ENCODE peak calls at places on chromosomes 7 and 10, in eight cellular contexts. F, Y, K, D, P, O, R and Z are unnamed samples.

GRCh38 chr10:71243756-71244637 is 31.6 kb downstream of the UNC5B start:
- DNase-seq in F (peak; percentile 58), Y (no peak), K (no peak), D (no peak), P (no peak), O (no peak), R (no peak), Z (peak; percentile 62)

GRCh38 chr10:63614371-63614891 is 93.2 kb downstream of the REEP3 start:
- DNase-seq in F (peak; percentile 48), Y (no peak), K (peak; percentile 14), D (no peak), P (no peak), O (peak; percentile 61), R (peak; percentile 61), Z (no peak)

GRCh38 chr7:135770139-135770710 is 21.6 kb upstream of the FAM180A start:
- DNase-seq in F (peak; percentile 64), Y (no peak), K (no peak), D (no peak), P (no peak), O (no peak), R (no peak), Z (no peak)

GRCh38 chr7:83976302-83976701 is 218.3 kb downstream of the SEMA3A start:
- DNase-seq in F (peak; percentile 51), Y (peak; percentile 15), K (peak; percentile 48), D (no peak), P (no peak), O (no peak), R (no peak), Z (no peak)

GRCh38 chr10:71604324-71605018 is 115.1 kb downstream of the C10orf105 start:
- DNase-seq in F (no peak), Y (no peak), K (peak; percentile 24), D (no peak), P (no peak), O (no peak), R (no peak), Z (no peak)

GRCh38 chr10:78909268-78909667 is 159.5 kb upstream of the ZMIZ1 start:
- DNase-seq in F (no peak), Y (no peak), K (no peak), D (no peak), P (no peak), O (no peak), R (no peak), Z (no peak)

GRCh38 chr10:73883553-73883952 is 9.2 kb upstream of the CAMK2G start:
- DNase-seq in F (no peak), Y (no peak), K (no peak), D (peak; percentile 24), P (no peak), O (no peak), R (no peak), Z (no peak)

GRCh38 chr10:95504187-95504800 is 56.9 kb downstream of the SORBS1 start:
- DNase-seq in F (no peak), Y (no peak), K (no peak), D (no peak), P (no peak), O (no peak), R (no peak), Z (no peak)

GRCh38 chr10:81600185-81600584 is 274.8 kb upstream of the NRG3 start:
- DNase-seq in F (peak; percentile 52), Y (no peak), K (peak; percentile 64), D (peak; percentile 28), P (no peak), O (no peak), R (no peak), Z (no peak)

GRCh38 chr7:113880467-113881040 is 38.3 kb downstream of the PPP1R3A start:
- DNase-seq in F (no peak), Y (no peak), K (no peak), D (no peak), P (no peak), O (no peak), R (no peak), Z (no peak)

GRCh38 chr10:96588601-96589419 is 2.0 kb upstream of the TM9SF3 start:
- DNase-seq in F (peak; percentile 23), Y (peak; percentile 65), K (no peak), D (no peak), P (no peak), O (no peak), R (no peak), Z (peak; percentile 45)

GRCh38 chr10:119469325-119469707 is 73.2 kb downstream of the RGS10 start:
- DNase-seq in F (no peak), Y (no peak), K (no peak), D (no peak), P (no peak), O (no peak), R (no peak), Z (no peak)

GRCh38 chr7:30164567-30164966 is 29.8 kb downstream of the MTURN start:
- DNase-seq in F (peak; percentile 73), Y (peak; percentile 52), K (peak; percentile 65), D (peak; percentile 48), P (no peak), O (no peak), R (no peak), Z (no peak)

GRCh38 chr7:42207420-42207819 is 29.6 kb downstream of the GLI3 start:
- DNase-seq in F (peak; percentile 24), Y (no peak), K (no peak), D (no peak), P (no peak), O (no peak), R (no peak), Z (no peak)

GRCh38 chr10:30059209-30060107 is at the start of gene JCAD:
- DNase-seq in F (no peak), Y (peak; percentile 77), K (no peak), D (no peak), P (peak; percentile 32), O (no peak), R (no peak), Z (no peak)

GRCh38 chr7:151684408-151685175 is 164.9 kb upstream of the RHEB start:
- DNase-seq in F (peak; percentile 35), Y (no peak), K (no peak), D (peak; percentile 34), P (no peak), O (no peak), R (no peak), Z (no peak)

GRCh38 chr7:91266931-91267557 is 2.8 kb downstream of the FZD1 start:
- DNase-seq in F (no peak), Y (peak; percentile 32), K (no peak), D (no peak), P (no peak), O (no peak), R (no peak), Z (no peak)

GRCh38 chr10:29876008-29876555 is 183.3 kb downstream of the JCAD start:
- DNase-seq in F (no peak), Y (no peak), K (no peak), D (no peak), P (no peak), O (no peak), R (no peak), Z (no peak)

DNA sequence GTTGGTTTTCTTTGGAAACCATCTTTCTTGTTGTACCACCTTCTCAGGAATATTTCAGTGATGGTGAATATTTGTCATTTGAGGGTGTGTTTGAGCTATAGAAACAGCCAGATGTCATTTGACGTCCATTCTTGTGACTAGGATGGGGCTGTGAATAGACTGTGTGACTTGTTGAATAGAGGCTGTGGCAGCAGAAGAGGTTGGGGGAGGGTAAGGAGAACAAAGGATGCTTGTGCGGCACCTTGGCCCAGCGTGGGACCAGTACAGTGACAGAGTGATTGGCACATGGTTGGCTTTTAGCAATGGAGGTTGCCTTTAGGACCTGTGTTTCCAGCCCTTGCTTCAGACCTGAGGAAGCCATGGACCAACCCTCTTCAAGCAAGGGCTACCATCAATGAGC is 11.3 kb downstream of the DMBT1 start:
- DNase-seq in F (no peak), Y (no peak), K (no peak), D (no peak), P (no peak), O (no peak), R (no peak), Z (no peak)
- TF ChIP-seq CTCF in F (no peak), Y (no peak), K (no peak), D (no peak), P (no peak), O (no peak), R (no peak), Z (no peak)

GRCh38 chr7:37853468-37853867 is 5.1 kb downstream of the NME8 start:
- DNase-seq in F (no peak), Y (peak; percentile 27), K (no peak), D (no peak), P (no peak), O (no peak), R (no peak), Z (no peak)
- TF ChIP-seq CTCF in F (peak; percentile 19), Y (peak; percentile 9), K (peak; percentile 19), D (no peak), P (peak; percentile 8), O (peak; percentile 21), R (no peak), Z (no peak)

GRCh38 chr10:77467422-77467963 is 170.1 kb downstream of the KCNMA1 start:
- DNase-seq in F (no peak), Y (no peak), K (no peak), D (no peak), P (no peak), O (no peak), R (no peak), Z (no peak)

GRCh38 chr10:77472146-77472545 is 165.5 kb downstream of the KCNMA1 start:
- DNase-seq in F (no peak), Y (no peak), K (no peak), D (no peak), P (no peak), O (no peak), R (no peak), Z (no peak)

GRCh38 chr10:77474386-77474785 is 163.2 kb downstream of the KCNMA1 start:
- DNase-seq in F (no peak), Y (no peak), K (no peak), D (no peak), P (no peak), O (no peak), R (no peak), Z (no peak)

GRCh38 chr10:77474939-77475338 is 162.7 kb downstream of the KCNMA1 start:
- DNase-seq in F (no peak), Y (no peak), K (no peak), D (no peak), P (no peak), O (no peak), R (no peak), Z (no peak)

GRCh38 chr10:77471069-77471536 is 166.5 kb downstream of the KCNMA1 start:
- DNase-seq in F (no peak), Y (no peak), K (no peak), D (no peak), P (no peak), O (no peak), R (no peak), Z (no peak)
- TF ChIP-seq CTCF in F (no peak), Y (no peak), K (no peak), D (no peak), P (no peak), O (no peak), R (no peak), Z (no peak)

GRCh38 chr10:43354325-43354635 is 17.2 kb upstream of the FXYD4 start:
- DNase-seq in F (no peak), Y (no peak), K (no peak), D (no peak), P (no peak), O (no peak), R (no peak), Z (no peak)
- TF ChIP-seq CTCF in F (no peak), Y (no peak), K (no peak), D (no peak), P (no peak), O (no peak), R (no peak), Z (no peak)